ENCODE peak calls at places on chromosomes 12 and 14, in four cellular contexts. One of them, this sample, is unnamed. For H3K4me1, the result is how much of the 10 kb centered on the place peaks cover.

GRCh38 chr14:89264196-89264800 is 152.7 kb downstream of the FOXN3 start:
- DNase-seq in spleen: no peak
- DNase-seq in GM23248: no peak
- DNase-seq in PC-3: no peak
- DNase-seq in this sample: no peak

GRCh38 chr12:54460317-54460935 is 13.0 kb downstream of the GTSF1 start:
- DNase-seq in spleen: no peak
- DNase-seq in GM23248: no peak
- DNase-seq in PC-3: peak
- DNase-seq in this sample: no peak

GRCh38 chr12:132557969-132558856 is 52.2 kb downstream of the LRCOL1 start:
- DNase-seq in spleen: no peak
- DNase-seq in GM23248: no peak
- DNase-seq in PC-3: no peak
- DNase-seq in this sample: no peak

GRCh38 chr12:54680374-54680773 is 32.2 kb upstream of the DCD start:
- DNase-seq in spleen: no peak
- DNase-seq in GM23248: peak
- DNase-seq in PC-3: peak
- DNase-seq in this sample: no peak

GRCh38 chr12:3380200-3381020 is 110.6 kb upstream of the PRMT8 start:
- DNase-seq in spleen: no peak
- DNase-seq in GM23248: peak
- DNase-seq in PC-3: no peak
- DNase-seq in this sample: no peak

GRCh38 chr14:104443391-104444158 is 136.0 kb upstream of the C14orf180 start:
- DNase-seq in spleen: peak
- DNase-seq in GM23248: no peak
- DNase-seq in PC-3: no peak
- DNase-seq in this sample: peak

GRCh38 chr12:132488127-132489077 is 1.5 kb upstream of the FBRSL1 start:
- DNase-seq in spleen: peak
- DNase-seq in GM23248: no peak
- DNase-seq in PC-3: no peak
- DNase-seq in this sample: no peak

GRCh38 chr12:26680724-26681455 is 152.1 kb downstream of the ITPR2 start:
- DNase-seq in spleen: no peak
- DNase-seq in GM23248: peak
- DNase-seq in PC-3: no peak
- DNase-seq in this sample: no peak

GRCh38 chr12:27179399-27180214 is 64.5 kb upstream of the STK38L start:
- DNase-seq in spleen: no peak
- DNase-seq in GM23248: peak
- DNase-seq in PC-3: peak
- DNase-seq in this sample: no peak

GRCh38 chr12:122871851-122872785 is 23.8 kb downstream of the VPS37B start:
- DNase-seq in spleen: peak
- DNase-seq in GM23248: peak
- DNase-seq in PC-3: peak
- DNase-seq in this sample: peak

DNA sequence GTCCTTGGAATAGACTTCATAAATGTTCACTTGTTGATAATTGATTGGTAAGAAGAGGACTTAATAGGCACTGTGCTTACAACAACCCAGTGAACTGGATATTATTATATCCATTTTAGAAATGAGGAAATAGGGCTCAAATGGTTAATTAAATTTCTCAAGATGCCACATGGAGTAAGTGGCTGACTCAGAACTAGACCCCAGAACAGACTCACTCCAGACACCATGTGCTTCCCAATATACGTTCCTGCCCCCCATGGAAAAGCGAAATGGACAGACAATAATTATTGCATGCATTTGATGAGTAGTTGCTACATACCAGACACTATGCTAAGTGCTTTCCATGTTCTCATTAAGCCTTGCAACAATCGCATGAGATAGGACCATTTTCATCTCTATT is 895 bp upstream of the ANKS1B start:
- DNase-seq in spleen: no peak
- DNase-seq in GM23248: no peak
- DNase-seq in PC-3: no peak
- DNase-seq in this sample: no peak
- H3K4me3 ChIP-seq in spleen: no peak
- H3K4me3 ChIP-seq in GM23248: peak
- H3K4me3 ChIP-seq in PC-3: peak
- H3K4me3 ChIP-seq in this sample: no peak

GRCh38 chr14:68970736-68971135 is 8.4 kb downstream of the ACTN1 start:
- DNase-seq in spleen: no peak
- DNase-seq in GM23248: no peak
- DNase-seq in PC-3: no peak
- DNase-seq in this sample: no peak
- H3K4me1 ChIP-seq in spleen: half or more
- H3K4me1 ChIP-seq in GM23248: half or more
- H3K4me1 ChIP-seq in PC-3: under half
- H3K4me1 ChIP-seq in this sample: under half

GRCh38 chr14:102527255-102528232 is 18.0 kb upstream of the ANKRD9 start:
- DNase-seq in spleen: no peak
- DNase-seq in GM23248: peak
- DNase-seq in PC-3: peak
- DNase-seq in this sample: no peak

GRCh38 chr14:102532204-102532658 is 22.7 kb upstream of the ANKRD9 start:
- DNase-seq in spleen: no peak
- DNase-seq in GM23248: peak
- DNase-seq in PC-3: peak
- DNase-seq in this sample: no peak

GRCh38 chr14:102528441-102529170 is 19.0 kb upstream of the ANKRD9 start:
- DNase-seq in spleen: no peak
- DNase-seq in GM23248: no peak
- DNase-seq in PC-3: no peak
- DNase-seq in this sample: no peak

GRCh38 chr14:102525213-102526143 is 15.9 kb upstream of the ANKRD9 start:
- DNase-seq in spleen: no peak
- DNase-seq in GM23248: peak
- DNase-seq in PC-3: peak
- DNase-seq in this sample: no peak

GRCh38 chr14:102530828-102531478 is 21.4 kb upstream of the ANKRD9 start:
- DNase-seq in spleen: no peak
- DNase-seq in GM23248: no peak
- DNase-seq in PC-3: peak
- DNase-seq in this sample: no peak
- H3K27ac ChIP-seq in spleen: no peak
- H3K27ac ChIP-seq in GM23248: no peak
- H3K27ac ChIP-seq in PC-3: peak
- H3K27ac ChIP-seq in this sample: no peak

DNA sequence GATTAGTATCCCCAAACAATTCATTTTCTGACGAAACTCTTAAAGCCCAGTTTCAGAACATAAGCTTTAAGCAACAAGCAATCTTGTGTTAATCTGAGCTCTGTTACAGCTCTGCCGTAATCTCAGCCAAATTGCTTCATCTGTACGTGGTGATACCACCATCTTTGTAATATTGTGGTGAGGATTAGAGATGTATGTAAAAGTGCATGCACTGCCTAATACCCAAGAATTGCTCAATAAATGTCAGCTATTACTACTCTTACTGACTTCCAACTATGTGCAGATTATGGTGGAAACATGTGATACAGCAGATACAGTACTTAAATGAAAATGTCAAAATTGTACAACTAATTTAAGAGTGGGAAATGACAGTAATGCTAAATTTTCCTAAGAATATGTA is 1.8 kb downstream of the AKAP5 start:
- DNase-seq in spleen: no peak
- DNase-seq in GM23248: no peak
- DNase-seq in PC-3: no peak
- DNase-seq in this sample: no peak
- H3K4me3 ChIP-seq in spleen: no peak
- H3K4me3 ChIP-seq in GM23248: no peak
- H3K4me3 ChIP-seq in PC-3: no peak
- H3K4me3 ChIP-seq in this sample: no peak

GRCh38 chr12:116529048-116529447 is 30.1 kb upstream of the MAP1LC3B2 start:
- DNase-seq in spleen: no peak
- DNase-seq in GM23248: peak
- DNase-seq in PC-3: peak
- DNase-seq in this sample: no peak

GRCh38 chr12:116532428-116532827 is 26.8 kb upstream of the MAP1LC3B2 start:
- DNase-seq in spleen: peak
- DNase-seq in GM23248: no peak
- DNase-seq in PC-3: no peak
- DNase-seq in this sample: no peak

GRCh38 chr12:116528067-116528466 is 31.1 kb upstream of the MAP1LC3B2 start:
- DNase-seq in spleen: no peak
- DNase-seq in GM23248: peak
- DNase-seq in PC-3: peak
- DNase-seq in this sample: no peak

GRCh38 chr12:116528498-116528897 is 30.7 kb upstream of the MAP1LC3B2 start:
- DNase-seq in spleen: no peak
- DNase-seq in GM23248: peak
- DNase-seq in PC-3: peak
- DNase-seq in this sample: no peak

GRCh38 chr12:116529686-116530085 is 29.5 kb upstream of the MAP1LC3B2 start:
- DNase-seq in spleen: no peak
- DNase-seq in GM23248: no peak
- DNase-seq in PC-3: no peak
- DNase-seq in this sample: no peak
- H3K4me1 ChIP-seq in spleen: under half
- H3K4me1 ChIP-seq in GM23248: under half
- H3K4me1 ChIP-seq in PC-3: half or more
- H3K4me1 ChIP-seq in this sample: under half

GRCh38 chr14:78835909-78836308 is 665.7 kb downstream of the NRXN3 start:
- DNase-seq in spleen: no peak
- DNase-seq in GM23248: no peak
- DNase-seq in PC-3: no peak
- DNase-seq in this sample: no peak

GRCh38 chr14:78836777-78837176 is 666.6 kb downstream of the NRXN3 start:
- DNase-seq in spleen: no peak
- DNase-seq in GM23248: peak
- DNase-seq in PC-3: peak
- DNase-seq in this sample: no peak

GRCh38 chr14:78840898-78841297 is 670.7 kb downstream of the NRXN3 start:
- DNase-seq in spleen: no peak
- DNase-seq in GM23248: no peak
- DNase-seq in PC-3: no peak
- DNase-seq in this sample: no peak

GRCh38 chr14:78829274-78829673 is 659.1 kb downstream of the NRXN3 start:
- DNase-seq in spleen: no peak
- DNase-seq in GM23248: no peak
- DNase-seq in PC-3: no peak
- DNase-seq in this sample: no peak

GRCh38 chr14:78835052-78835451 is 664.9 kb downstream of the NRXN3 start:
- DNase-seq in spleen: no peak
- DNase-seq in GM23248: no peak
- DNase-seq in PC-3: no peak
- DNase-seq in this sample: no peak
- H3K27ac ChIP-seq in spleen: no peak
- H3K27ac ChIP-seq in GM23248: no peak
- H3K27ac ChIP-seq in PC-3: no peak
- H3K27ac ChIP-seq in this sample: no peak

This sample was measured in aorta.